ENCODE peak calls at places on chromosomes 1 and 21, in ten cellular contexts. One of them, this sample, is unnamed.

GRCh38 chr1:38071530-38072266 is 25.1 kb upstream of the POU3F1 start:
- DNase-seq in COR-L47: peak; percentile 22
- DNase-seq in WTC11: no peak
- DNase-seq in occipital lobe: no peak
- DNase-seq in stimulated activated CD8-positive, alpha-beta memory T cell treated with anti-CD3 and anti-CD28 coated beads, Interleukin-7, amount 100 ng/mL, for 1 hour: no peak
- DNase-seq in GOT3: no peak
- DNase-seq in mucosa of gallbladder: no peak
- DNase-seq in T-helper 2 cell: peak; percentile 57
- DNase-seq in anterior cingulate cortex: no peak
- DNase-seq in iris pigment epithelial cell: peak; percentile 58
- DNase-seq in this sample: peak; percentile 47

GRCh38 chr1:54239603-54240002 is 39.6 kb downstream of the MRPL37 start:
- DNase-seq in T-helper 2 cell: no peak
- DNase-seq in mucosa of gallbladder: no peak
- DNase-seq in anterior cingulate cortex: no peak
- DNase-seq in iris pigment epithelial cell: no peak
- DNase-seq in GOT3: no peak
- DNase-seq in WTC11: no peak
- DNase-seq in COR-L47: no peak
- DNase-seq in occipital lobe: peak; percentile 69
- DNase-seq in stimulated activated CD8-positive, alpha-beta memory T cell treated with anti-CD3 and anti-CD28 coated beads, Interleukin-7, amount 100 ng/mL, for 1 hour: no peak
- DNase-seq in this sample: no peak

GRCh38 chr1:62358974-62359373 is 39.7 kb upstream of the KANK4 start:
- DNase-seq in occipital lobe: no peak
- DNase-seq in iris pigment epithelial cell: no peak
- DNase-seq in mucosa of gallbladder: no peak
- DNase-seq in T-helper 2 cell: peak; percentile 51
- DNase-seq in COR-L47: peak; percentile 72
- DNase-seq in WTC11: no peak
- DNase-seq in anterior cingulate cortex: no peak
- DNase-seq in stimulated activated CD8-positive, alpha-beta memory T cell treated with anti-CD3 and anti-CD28 coated beads, Interleukin-7, amount 100 ng/mL, for 1 hour: no peak
- DNase-seq in GOT3: no peak
- DNase-seq in this sample: no peak

GRCh38 chr1:230808268-230808872 is 60.0 kb downstream of the C1orf198 start:
- DNase-seq in stimulated activated CD8-positive, alpha-beta memory T cell treated with anti-CD3 and anti-CD28 coated beads, Interleukin-7, amount 100 ng/mL, for 1 hour: no peak
- DNase-seq in GOT3: no peak
- DNase-seq in WTC11: no peak
- DNase-seq in T-helper 2 cell: no peak
- DNase-seq in anterior cingulate cortex: peak; percentile 53
- DNase-seq in iris pigment epithelial cell: no peak
- DNase-seq in COR-L47: no peak
- DNase-seq in mucosa of gallbladder: peak; percentile 3
- DNase-seq in occipital lobe: no peak
- DNase-seq in this sample: peak; percentile 66

GRCh38 chr1:116434849-116435248 is 61.8 kb downstream of the ATP1A1 start:
- DNase-seq in COR-L47: no peak
- DNase-seq in T-helper 2 cell: no peak
- DNase-seq in mucosa of gallbladder: no peak
- DNase-seq in GOT3: no peak
- DNase-seq in iris pigment epithelial cell: no peak
- DNase-seq in anterior cingulate cortex: no peak
- DNase-seq in occipital lobe: no peak
- DNase-seq in WTC11: no peak
- DNase-seq in stimulated activated CD8-positive, alpha-beta memory T cell treated with anti-CD3 and anti-CD28 coated beads, Interleukin-7, amount 100 ng/mL, for 1 hour: no peak
- DNase-seq in this sample: no peak

GRCh38 chr1:15944308-15945010 is 31.4 kb downstream of the ZBTB17 start:
- DNase-seq in iris pigment epithelial cell: no peak
- DNase-seq in stimulated activated CD8-positive, alpha-beta memory T cell treated with anti-CD3 and anti-CD28 coated beads, Interleukin-7, amount 100 ng/mL, for 1 hour: no peak
- DNase-seq in mucosa of gallbladder: no peak
- DNase-seq in GOT3: no peak
- DNase-seq in COR-L47: no peak
- DNase-seq in occipital lobe: no peak
- DNase-seq in WTC11: no peak
- DNase-seq in T-helper 2 cell: no peak
- DNase-seq in anterior cingulate cortex: no peak
- DNase-seq in this sample: no peak

GRCh38 chr1:231487019-231487418 is 41.5 kb upstream of the TSNAX start:
- DNase-seq in mucosa of gallbladder: no peak
- DNase-seq in occipital lobe: no peak
- DNase-seq in GOT3: no peak
- DNase-seq in WTC11: no peak
- DNase-seq in iris pigment epithelial cell: peak; percentile 76
- DNase-seq in anterior cingulate cortex: no peak
- DNase-seq in stimulated activated CD8-positive, alpha-beta memory T cell treated with anti-CD3 and anti-CD28 coated beads, Interleukin-7, amount 100 ng/mL, for 1 hour: no peak
- DNase-seq in COR-L47: no peak
- DNase-seq in T-helper 2 cell: no peak
- DNase-seq in this sample: peak; percentile 22

GRCh38 chr21:42437786-42438185 is 34.1 kb downstream of the UBASH3A start:
- DNase-seq in T-helper 2 cell: no peak
- DNase-seq in occipital lobe: no peak
- DNase-seq in GOT3: no peak
- DNase-seq in anterior cingulate cortex: no peak
- DNase-seq in iris pigment epithelial cell: no peak
- DNase-seq in WTC11: peak; percentile 45
- DNase-seq in stimulated activated CD8-positive, alpha-beta memory T cell treated with anti-CD3 and anti-CD28 coated beads, Interleukin-7, amount 100 ng/mL, for 1 hour: no peak
- DNase-seq in mucosa of gallbladder: no peak
- DNase-seq in COR-L47: no peak
- DNase-seq in this sample: no peak

GRCh38 chr1:2557146-2558029 is 1.2 kb downstream of the TNFRSF14 start:
- DNase-seq in stimulated activated CD8-positive, alpha-beta memory T cell treated with anti-CD3 and anti-CD28 coated beads, Interleukin-7, amount 100 ng/mL, for 1 hour: no peak
- DNase-seq in COR-L47: no peak
- DNase-seq in GOT3: no peak
- DNase-seq in mucosa of gallbladder: peak; percentile 62
- DNase-seq in WTC11: no peak
- DNase-seq in T-helper 2 cell: no peak
- DNase-seq in iris pigment epithelial cell: no peak
- DNase-seq in occipital lobe: no peak
- DNase-seq in anterior cingulate cortex: no peak
- DNase-seq in this sample: no peak

GRCh38 chr1:229572286-229572685 is 13.8 kb upstream of the ABCB10 start:
- DNase-seq in WTC11: no peak
- DNase-seq in T-helper 2 cell: no peak
- DNase-seq in iris pigment epithelial cell: no peak
- DNase-seq in mucosa of gallbladder: no peak
- DNase-seq in COR-L47: peak; percentile 43
- DNase-seq in GOT3: no peak
- DNase-seq in anterior cingulate cortex: no peak
- DNase-seq in stimulated activated CD8-positive, alpha-beta memory T cell treated with anti-CD3 and anti-CD28 coated beads, Interleukin-7, amount 100 ng/mL, for 1 hour: no peak
- DNase-seq in occipital lobe: no peak
- DNase-seq in this sample: no peak

GRCh38 chr1:113871597-113872113 is at the start of gene PTPN22:
- DNase-seq in occipital lobe: no peak
- DNase-seq in stimulated activated CD8-positive, alpha-beta memory T cell treated with anti-CD3 and anti-CD28 coated beads, Interleukin-7, amount 100 ng/mL, for 1 hour: peak; percentile 49
- DNase-seq in anterior cingulate cortex: no peak
- DNase-seq in mucosa of gallbladder: peak; percentile 54
- DNase-seq in iris pigment epithelial cell: peak; percentile 88
- DNase-seq in WTC11: no peak
- DNase-seq in COR-L47: no peak
- DNase-seq in T-helper 2 cell: peak; percentile 98
- DNase-seq in GOT3: peak; percentile 12
- DNase-seq in this sample: peak; percentile 85

GRCh38 chr21:38269567-38269917 is 12.8 kb downstream of the KCNJ15 start:
- DNase-seq in mucosa of gallbladder: no peak
- DNase-seq in COR-L47: no peak
- DNase-seq in WTC11: no peak
- DNase-seq in occipital lobe: no peak
- DNase-seq in stimulated activated CD8-positive, alpha-beta memory T cell treated with anti-CD3 and anti-CD28 coated beads, Interleukin-7, amount 100 ng/mL, for 1 hour: no peak
- DNase-seq in GOT3: no peak
- DNase-seq in T-helper 2 cell: peak; percentile 22
- DNase-seq in iris pigment epithelial cell: no peak
- DNase-seq in anterior cingulate cortex: no peak
- DNase-seq in this sample: peak; percentile 36

GRCh38 chr21:45318146-45318555 is 30.5 kb upstream of the POFUT2 start:
- DNase-seq in anterior cingulate cortex: no peak
- DNase-seq in mucosa of gallbladder: no peak
- DNase-seq in COR-L47: no peak
- DNase-seq in GOT3: no peak
- DNase-seq in WTC11: no peak
- DNase-seq in T-helper 2 cell: no peak
- DNase-seq in stimulated activated CD8-positive, alpha-beta memory T cell treated with anti-CD3 and anti-CD28 coated beads, Interleukin-7, amount 100 ng/mL, for 1 hour: no peak
- DNase-seq in iris pigment epithelial cell: no peak
- DNase-seq in occipital lobe: no peak
- DNase-seq in this sample: no peak

GRCh38 chr1:177346960-177347359 is 176.2 kb downstream of the BRINP2 start:
- DNase-seq in anterior cingulate cortex: no peak
- DNase-seq in stimulated activated CD8-positive, alpha-beta memory T cell treated with anti-CD3 and anti-CD28 coated beads, Interleukin-7, amount 100 ng/mL, for 1 hour: no peak
- DNase-seq in T-helper 2 cell: no peak
- DNase-seq in iris pigment epithelial cell: no peak
- DNase-seq in COR-L47: no peak
- DNase-seq in occipital lobe: no peak
- DNase-seq in GOT3: no peak
- DNase-seq in mucosa of gallbladder: peak; percentile 72
- DNase-seq in WTC11: no peak
- DNase-seq in this sample: no peak

GRCh38 chr1:29312469-29313466 is 76.4 kb downstream of the PTPRU start:
- DNase-seq in T-helper 2 cell: no peak
- DNase-seq in COR-L47: no peak
- DNase-seq in occipital lobe: no peak
- DNase-seq in iris pigment epithelial cell: no peak
- DNase-seq in anterior cingulate cortex: no peak
- DNase-seq in stimulated activated CD8-positive, alpha-beta memory T cell treated with anti-CD3 and anti-CD28 coated beads, Interleukin-7, amount 100 ng/mL, for 1 hour: no peak
- DNase-seq in WTC11: peak; percentile 56
- DNase-seq in mucosa of gallbladder: no peak
- DNase-seq in GOT3: no peak
- DNase-seq in this sample: no peak

GRCh38 chr1:21100496-21100895 is 76.2 kb downstream of the EIF4G3 start:
- DNase-seq in GOT3: no peak
- DNase-seq in occipital lobe: no peak
- DNase-seq in stimulated activated CD8-positive, alpha-beta memory T cell treated with anti-CD3 and anti-CD28 coated beads, Interleukin-7, amount 100 ng/mL, for 1 hour: no peak
- DNase-seq in COR-L47: no peak
- DNase-seq in WTC11: no peak
- DNase-seq in T-helper 2 cell: no peak
- DNase-seq in mucosa of gallbladder: no peak
- DNase-seq in iris pigment epithelial cell: peak; percentile 69
- DNase-seq in anterior cingulate cortex: no peak
- DNase-seq in this sample: no peak

GRCh38 chr1:36706416-36706815 is 223.7 kb upstream of the CSF3R start:
- DNase-seq in stimulated activated CD8-positive, alpha-beta memory T cell treated with anti-CD3 and anti-CD28 coated beads, Interleukin-7, amount 100 ng/mL, for 1 hour: no peak
- DNase-seq in COR-L47: no peak
- DNase-seq in WTC11: no peak
- DNase-seq in mucosa of gallbladder: no peak
- DNase-seq in occipital lobe: no peak
- DNase-seq in GOT3: no peak
- DNase-seq in T-helper 2 cell: no peak
- DNase-seq in anterior cingulate cortex: no peak
- DNase-seq in iris pigment epithelial cell: no peak
- DNase-seq in this sample: no peak

GRCh38 chr21:33924079-33924765 is 8.6 kb upstream of the ATP5PO start:
- DNase-seq in stimulated activated CD8-positive, alpha-beta memory T cell treated with anti-CD3 and anti-CD28 coated beads, Interleukin-7, amount 100 ng/mL, for 1 hour: peak; percentile 75
- DNase-seq in WTC11: peak; percentile 94
- DNase-seq in anterior cingulate cortex: peak; percentile 88
- DNase-seq in iris pigment epithelial cell: peak; percentile 72
- DNase-seq in mucosa of gallbladder: peak; percentile 91
- DNase-seq in COR-L47: peak; percentile 80
- DNase-seq in GOT3: peak; percentile 21
- DNase-seq in T-helper 2 cell: peak; percentile 83
- DNase-seq in occipital lobe: peak; percentile 71
- DNase-seq in this sample: peak; percentile 78

GRCh38 chr1:13737388-13737787 is 37.4 kb downstream of the PRDM2 start:
- DNase-seq in anterior cingulate cortex: no peak
- DNase-seq in GOT3: no peak
- DNase-seq in occipital lobe: no peak
- DNase-seq in WTC11: no peak
- DNase-seq in T-helper 2 cell: peak; percentile 36
- DNase-seq in COR-L47: peak; percentile 24
- DNase-seq in iris pigment epithelial cell: no peak
- DNase-seq in mucosa of gallbladder: no peak
- DNase-seq in stimulated activated CD8-positive, alpha-beta memory T cell treated with anti-CD3 and anti-CD28 coated beads, Interleukin-7, amount 100 ng/mL, for 1 hour: no peak
- DNase-seq in this sample: no peak

GRCh38 chr1:54581621-54582035 is 33.6 kb downstream of the ACOT11 start:
- DNase-seq in stimulated activated CD8-positive, alpha-beta memory T cell treated with anti-CD3 and anti-CD28 coated beads, Interleukin-7, amount 100 ng/mL, for 1 hour: no peak
- DNase-seq in COR-L47: peak; percentile 55
- DNase-seq in GOT3: peak; percentile 75
- DNase-seq in iris pigment epithelial cell: peak; percentile 56
- DNase-seq in WTC11: no peak
- DNase-seq in anterior cingulate cortex: peak; percentile 49
- DNase-seq in T-helper 2 cell: no peak
- DNase-seq in occipital lobe: peak; percentile 69
- DNase-seq in mucosa of gallbladder: peak; percentile 93
- DNase-seq in this sample: peak; percentile 89

GRCh38 chr1:225629483-225629882 is 23.4 kb downstream of the ENAH start:
- DNase-seq in stimulated activated CD8-positive, alpha-beta memory T cell treated with anti-CD3 and anti-CD28 coated beads, Interleukin-7, amount 100 ng/mL, for 1 hour: no peak
- DNase-seq in mucosa of gallbladder: no peak
- DNase-seq in T-helper 2 cell: no peak
- DNase-seq in iris pigment epithelial cell: no peak
- DNase-seq in WTC11: no peak
- DNase-seq in COR-L47: no peak
- DNase-seq in occipital lobe: no peak
- DNase-seq in anterior cingulate cortex: no peak
- DNase-seq in GOT3: no peak
- DNase-seq in this sample: no peak

GRCh38 chr1:247228133-247228532 is 27.7 kb upstream of the VN1R5 start:
- DNase-seq in T-helper 2 cell: no peak
- DNase-seq in iris pigment epithelial cell: peak; percentile 28
- DNase-seq in anterior cingulate cortex: no peak
- DNase-seq in mucosa of gallbladder: no peak
- DNase-seq in GOT3: no peak
- DNase-seq in COR-L47: peak; percentile 29
- DNase-seq in stimulated activated CD8-positive, alpha-beta memory T cell treated with anti-CD3 and anti-CD28 coated beads, Interleukin-7, amount 100 ng/mL, for 1 hour: no peak
- DNase-seq in occipital lobe: no peak
- DNase-seq in WTC11: no peak
- DNase-seq in this sample: peak; percentile 44

GRCh38 chr1:68319907-68320306 is 87.6 kb upstream of the WLS start:
- DNase-seq in T-helper 2 cell: no peak
- DNase-seq in COR-L47: no peak
- DNase-seq in WTC11: no peak
- DNase-seq in GOT3: no peak
- DNase-seq in stimulated activated CD8-positive, alpha-beta memory T cell treated with anti-CD3 and anti-CD28 coated beads, Interleukin-7, amount 100 ng/mL, for 1 hour: no peak
- DNase-seq in mucosa of gallbladder: no peak
- DNase-seq in iris pigment epithelial cell: no peak
- DNase-seq in anterior cingulate cortex: no peak
- DNase-seq in occipital lobe: no peak
- DNase-seq in this sample: no peak

GRCh38 chr1:1307261-1307907 is 346 bp downstream of the ACAP3 start:
- DNase-seq in T-helper 2 cell: no peak
- DNase-seq in anterior cingulate cortex: peak; percentile 24
- DNase-seq in stimulated activated CD8-positive, alpha-beta memory T cell treated with anti-CD3 and anti-CD28 coated beads, Interleukin-7, amount 100 ng/mL, for 1 hour: no peak
- DNase-seq in WTC11: no peak
- DNase-seq in occipital lobe: peak; percentile 45
- DNase-seq in COR-L47: no peak
- DNase-seq in mucosa of gallbladder: no peak
- DNase-seq in GOT3: no peak
- DNase-seq in iris pigment epithelial cell: peak; percentile 21
- DNase-seq in this sample: peak; percentile 46

GRCh38 chr1:111789666-111790316 is 34.1 kb downstream of the DDX20 start:
- DNase-seq in GOT3: no peak
- DNase-seq in T-helper 2 cell: no peak
- DNase-seq in iris pigment epithelial cell: peak; percentile 37
- DNase-seq in occipital lobe: no peak
- DNase-seq in COR-L47: no peak
- DNase-seq in WTC11: no peak
- DNase-seq in mucosa of gallbladder: no peak
- DNase-seq in stimulated activated CD8-positive, alpha-beta memory T cell treated with anti-CD3 and anti-CD28 coated beads, Interleukin-7, amount 100 ng/mL, for 1 hour: no peak
- DNase-seq in anterior cingulate cortex: no peak
- DNase-seq in this sample: peak; percentile 80

GRCh38 chr1:217364220-217364619 is 266.7 kb downstream of the GPATCH2 start:
- DNase-seq in anterior cingulate cortex: no peak
- DNase-seq in WTC11: no peak
- DNase-seq in COR-L47: no peak
- DNase-seq in stimulated activated CD8-positive, alpha-beta memory T cell treated with anti-CD3 and anti-CD28 coated beads, Interleukin-7, amount 100 ng/mL, for 1 hour: no peak
- DNase-seq in GOT3: no peak
- DNase-seq in iris pigment epithelial cell: no peak
- DNase-seq in T-helper 2 cell: no peak
- DNase-seq in occipital lobe: no peak
- DNase-seq in mucosa of gallbladder: no peak
- DNase-seq in this sample: no peak

GRCh38 chr1:21099034-21099868 is 77.4 kb downstream of the EIF4G3 start:
- DNase-seq in anterior cingulate cortex: no peak
- DNase-seq in stimulated activated CD8-positive, alpha-beta memory T cell treated with anti-CD3 and anti-CD28 coated beads, Interleukin-7, amount 100 ng/mL, for 1 hour: no peak
- DNase-seq in mucosa of gallbladder: no peak
- DNase-seq in T-helper 2 cell: peak; percentile 60
- DNase-seq in COR-L47: no peak
- DNase-seq in WTC11: no peak
- DNase-seq in occipital lobe: no peak
- DNase-seq in iris pigment epithelial cell: peak; percentile 69
- DNase-seq in GOT3: no peak
- DNase-seq in this sample: peak; percentile 57

GRCh38 chr1:116737020-116737854 is 17.0 kb upstream of the CD2 start:
- DNase-seq in mucosa of gallbladder: peak; percentile 63
- DNase-seq in stimulated activated CD8-positive, alpha-beta memory T cell treated with anti-CD3 and anti-CD28 coated beads, Interleukin-7, amount 100 ng/mL, for 1 hour: peak; percentile 51
- DNase-seq in WTC11: peak; percentile 67
- DNase-seq in GOT3: no peak
- DNase-seq in COR-L47: peak; percentile 24
- DNase-seq in iris pigment epithelial cell: peak; percentile 47
- DNase-seq in occipital lobe: peak; percentile 18
- DNase-seq in anterior cingulate cortex: peak; percentile 24
- DNase-seq in T-helper 2 cell: peak; percentile 88
- DNase-seq in this sample: peak; percentile 54